ENCODE peak calls at places on chromosomes 11 and 22, in four cellular contexts. H, F, V and C are unnamed samples.

GRCh38 chr11:117793521-117793920 is 3.5 kb downstream of the DSCAML1 start:
- DNase-seq in V (no peak), F (no peak), H (no peak), C (no peak)

GRCh38 chr11:62400760-62401159 is 18.1 kb upstream of the SCGB1A1 start:
- DNase-seq in H (no peak), F (no peak), V (no peak), C (no peak)

GRCh38 chr11:126277322-126277721 is 5.6 kb upstream of the TIRAP start:
- DNase-seq in H (no peak), F (no peak), V (no peak), C (no peak)

GRCh38 chr11:2444301-2445106 is at the start of the genes KCNQ1 and TRPM5:
- DNase-seq in F (no peak), V (no peak), H (no peak), C (no peak)

GRCh38 chr11:15327786-15328231 is 213.1 kb downstream of the INSC start:
- DNase-seq in V (peak), F (peak), H (peak), C (peak)

GRCh38 chr22:28505416-28506156 is 174.1 kb downstream of the TTC28 start:
- DNase-seq in V (no peak), F (no peak), H (no peak), C (no peak)

GRCh38 chr22:19688301-19689290 is 25.7 kb upstream of the SEPTIN5 start:
- DNase-seq in H (no peak), V (no peak), F (no peak), C (no peak)

GRCh38 chr11:66951135-66951534 is 7.0 kb downstream of the PC start:
- DNase-seq in H (no peak), F (no peak), V (no peak), C (no peak)

GRCh38 chr11:2768471-2769408 is 68.9 kb upstream of the KCNQ1OT1 start:
- DNase-seq in V (no peak), F (no peak), H (no peak), C (no peak)

GRCh38 chr11:55854704-55855103 is 16.2 kb downstream of the OR5D16 start:
- DNase-seq in V (no peak), H (no peak), F (no peak), C (no peak)

GRCh38 chr22:36453266-36453607 is 28.2 kb downstream of the TXN2 start:
- DNase-seq in F (no peak), V (no peak), H (no peak), C (no peak)

GRCh38 chr11:134951305-134951700 is 539.3 kb upstream of the B3GAT1 start:
- DNase-seq in H (no peak), V (no peak), F (no peak), C (no peak)

GRCh38 chr22:38756631-38757463 is 1.0 kb upstream of the SUN2 start:
- DNase-seq in H (no peak), F (no peak), V (no peak), C (no peak)

GRCh38 chr22:27576815-27577564 is 224.6 kb downstream of the MN1 start:
- DNase-seq in H (no peak), F (no peak), V (no peak), C (no peak)

GRCh38 chr11:66904981-66905521 is 48.2 kb downstream of the LRFN4 start:
- DNase-seq in H (no peak), F (no peak), V (no peak), C (no peak)

GRCh38 chr11:35275808-35276170 is 136.8 kb downstream of the CD44 start:
- DNase-seq in F (no peak), H (no peak), V (no peak), C (no peak)

GRCh38 chr11:92424281-92424680 is 199.7 kb downstream of the FAT3 start:
- DNase-seq in V (no peak), F (no peak), H (no peak), C (no peak)

GRCh38 chr11:22666700-22667439 is 459 bp downstream of the GAS2 start:
- DNase-seq in V (peak), H (peak), F (no peak), C (peak)

GRCh38 chr22:46580940-46581579 is 39.1 kb upstream of the GRAMD4 start:
- DNase-seq in V (no peak), F (no peak), H (no peak), C (no peak)

GRCh38 chr11:118216621-118217526 is 7.9 kb downstream of the JAML start:
- DNase-seq in V (no peak), H (no peak), F (no peak), C (no peak)

GRCh38 chr11:126341760-126342161 is 13.7 kb upstream of the ST3GAL4 start:
- DNase-seq in H (no peak), F (no peak), V (no peak), C (no peak)

GRCh38 chr11:44464741-44465140 is 100.7 kb upstream of the CD82 start:
- DNase-seq in F (no peak), H (peak), V (no peak), C (no peak)

GRCh38 chr11:75268626-75269366 is 28.2 kb downstream of the TPBGL start:
- DNase-seq in F (no peak), V (no peak), H (no peak), C (no peak)

GRCh38 chr11:31770011-31770410 is 41.1 kb downstream of the PAX6 start:
- DNase-seq in F (no peak), V (no peak), H (no peak), C (no peak)

GRCh38 chr11:123434262-123434661 is 4.2 kb downstream of the GRAMD1B start:
- DNase-seq in F (no peak), V (no peak), H (no peak), C (no peak)

GRCh38 chr11:104151404-104152204 is 12.3 kb downstream of the PDGFD start:
- DNase-seq in F (no peak), V (no peak), H (no peak), C (no peak)

GRCh38 chr11:132056689-132057088 is 686.3 kb downstream of the NTM start:
- DNase-seq in H (no peak), F (no peak), V (no peak), C (no peak)

DNA sequence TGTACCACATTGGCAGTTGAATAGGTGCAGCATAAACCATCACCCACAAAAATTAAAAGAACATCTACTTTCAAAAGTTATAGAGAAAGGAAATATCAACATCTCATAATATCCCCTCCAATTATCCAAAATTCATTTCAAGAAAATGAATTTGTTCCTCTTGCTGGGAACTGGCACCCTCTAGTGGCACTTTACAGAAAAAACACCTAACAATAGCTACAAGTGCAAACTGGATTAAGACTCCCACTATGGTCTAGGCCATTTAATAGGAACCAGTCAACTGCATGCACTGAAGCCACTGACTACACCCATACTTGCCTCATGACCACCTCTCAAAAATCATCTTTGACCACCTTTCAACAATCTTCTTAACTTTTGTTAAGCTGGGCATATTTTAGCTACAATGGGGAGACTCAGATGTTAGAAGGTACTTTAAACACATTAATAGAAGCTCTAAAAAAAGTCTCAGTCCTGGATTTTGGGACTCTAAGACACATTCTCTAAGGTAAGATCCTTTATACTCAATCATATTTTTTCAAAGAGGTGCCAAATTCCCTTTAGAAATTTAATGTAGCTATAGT is 17.3 kb downstream of the TRAF6 start:
- DNase-seq in F (peak), V (no peak), H (peak), C (no peak)
- TF ChIP-seq TAF1 in F (no peak), V (no peak), H (no peak), C (no peak)

DNA sequence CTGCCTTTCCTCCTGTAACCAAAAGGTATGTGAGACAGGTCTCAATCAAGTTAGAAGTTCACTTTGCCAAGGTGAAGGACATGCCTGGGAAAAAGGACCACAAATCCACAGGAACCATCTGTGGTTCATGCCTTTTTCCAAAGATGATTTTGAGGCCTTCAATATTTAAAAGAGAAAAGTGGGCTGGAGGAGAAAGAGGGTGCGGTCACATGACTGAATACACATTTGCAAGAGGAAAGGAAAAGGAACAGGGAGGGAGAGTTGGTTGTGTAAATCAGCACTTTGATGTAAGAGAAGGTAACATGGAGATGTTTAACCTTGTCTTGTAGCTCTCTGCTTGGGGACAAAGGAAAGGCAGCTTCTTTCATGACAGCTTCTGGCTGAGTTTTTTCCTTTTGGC is 21.2 kb downstream of the MOV10L1 start:
- DNase-seq in H (no peak), V (no peak), F (no peak), C (no peak)
- TF ChIP-seq TAF1 in H (no peak), V (no peak), F (no peak), C (no peak)

GRCh38 chr11:12287374-12288211 is 89.8 kb upstream of the PARVA start:
- DNase-seq in F (no peak), V (peak), H (peak), C (no peak)

GRCh38 chr11:12286606-12287005 is 90.8 kb upstream of the PARVA start:
- DNase-seq in H (no peak), F (no peak), V (no peak), C (no peak)

GRCh38 chr11:12288212-12288933 is 89.0 kb upstream of the PARVA start:
- DNase-seq in F (peak), H (peak), V (peak), C (peak)

GRCh38 chr11:12285811-12286222 is 91.6 kb upstream of the PARVA start:
- DNase-seq in V (no peak), H (no peak), F (no peak), C (no peak)

GRCh38 chr11:12287009-12287373 is 90.4 kb upstream of the PARVA start:
- DNase-seq in H (peak), V (no peak), F (no peak), C (no peak)
- TF ChIP-seq TAF1 in H (no peak), V (no peak), F (no peak), C (no peak)

GRCh38 chr11:16956538-16957153 is 57.6 kb downstream of the PLEKHA7 start:
- DNase-seq in V (peak), F (no peak), H (no peak), C (no peak)
- TF ChIP-seq TAF1 in V (no peak), F (no peak), H (no peak), C (no peak)

GRCh38 chr22:49807780-49808708 is 19.6 kb downstream of the BRD1 start:
- DNase-seq in V (no peak), F (no peak), H (no peak), C (no peak)
- TF ChIP-seq TAF1 in V (no peak), F (no peak), H (no peak), C (no peak)

DNA sequence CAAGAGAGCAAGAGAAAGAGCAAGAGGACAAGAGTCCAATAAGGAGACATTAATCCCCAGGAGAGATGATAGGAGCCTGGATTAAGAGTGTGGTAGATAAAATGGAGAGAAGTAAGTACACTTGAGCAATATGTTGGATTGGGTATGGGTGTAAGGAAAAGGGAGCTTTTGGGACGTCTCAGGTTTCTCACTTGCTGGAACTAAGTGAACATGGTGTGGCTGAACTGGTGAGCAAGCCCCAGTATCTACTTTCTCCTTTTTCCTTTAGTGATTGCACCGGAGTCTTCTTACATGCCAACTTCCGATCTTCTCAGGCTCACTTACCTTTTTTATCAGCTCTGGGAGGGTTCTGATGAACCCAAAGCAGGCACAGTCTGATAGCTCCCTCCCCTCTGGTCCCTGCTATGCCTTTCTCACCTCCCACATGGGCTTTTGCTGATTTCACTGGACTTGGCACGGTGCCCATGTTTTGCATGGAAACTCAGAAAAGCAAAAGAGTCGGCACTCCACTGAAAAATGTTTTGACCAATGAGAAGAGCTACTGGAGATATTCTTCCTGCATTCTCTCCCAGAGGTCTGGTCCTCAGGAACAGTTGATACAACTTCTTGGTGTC is 14.5 kb upstream of the APLNR start:
- DNase-seq in V (no peak), F (no peak), H (no peak), C (no peak)
- TF ChIP-seq TAF1 in V (no peak), F (no peak), H (no peak), C (no peak)

DNA sequence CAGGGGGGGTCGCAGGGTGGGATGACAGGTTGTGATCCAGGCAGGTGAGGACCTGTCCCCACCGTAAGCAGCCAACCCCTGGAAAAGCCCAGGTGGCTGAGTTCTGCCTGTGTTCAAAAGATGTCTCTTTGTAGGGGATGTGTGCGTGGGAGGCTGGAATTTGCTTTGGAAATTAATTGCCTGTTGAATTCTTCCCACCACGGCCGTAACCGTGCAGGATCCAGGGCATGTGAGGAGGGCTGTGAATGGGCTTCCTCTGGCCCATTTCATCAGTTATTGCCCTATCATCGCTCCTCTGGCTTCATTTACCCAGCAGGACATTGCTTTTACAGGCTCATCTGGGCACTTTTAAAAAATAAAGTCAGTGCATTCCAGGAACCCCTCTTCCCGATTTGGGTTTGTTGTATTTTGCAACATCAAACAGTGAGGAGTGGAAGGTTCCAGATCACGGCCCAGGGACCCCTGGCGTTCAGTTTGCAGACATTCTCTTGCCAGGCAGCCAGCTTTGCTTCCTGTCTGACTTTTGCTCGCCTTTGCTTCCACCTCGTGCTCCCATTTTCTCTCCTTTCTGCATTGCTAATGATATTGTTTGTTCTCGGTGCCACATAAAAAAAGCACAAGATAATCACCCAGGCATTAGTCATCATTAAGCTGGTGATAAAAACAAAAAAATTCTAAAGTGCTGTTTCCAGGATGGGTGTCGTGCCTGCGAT is 1306.6 kb downstream of the BRD1 start:
- DNase-seq in H (no peak), V (no peak), F (no peak), C (no peak)
- TF ChIP-seq TAF1 in H (no peak), V (no peak), F (no peak), C (no peak)